ENCODE peak calls at places on chromosomes 3 and 15, in eight cellular contexts. One of them, this sample, is unnamed.

GRCh38 chr15:36766449-36766848 is 187.0 kb downstream of the CDIN1 start:
- DNase-seq in OCI-LY7: no peak
- DNase-seq in tibial artery: no peak
- DNase-seq in tibial nerve: no peak
- DNase-seq in GM23248: no peak
- DNase-seq in MM.1S: no peak
- DNase-seq in right atrium auricular region: no peak
- DNase-seq in heart left ventricle: no peak
- DNase-seq in this sample: no peak

GRCh38 chr15:53130943-53131342 is 340.8 kb upstream of the ONECUT1 start:
- DNase-seq in OCI-LY7: no peak
- DNase-seq in tibial artery: no peak
- DNase-seq in tibial nerve: no peak
- DNase-seq in GM23248: no peak
- DNase-seq in MM.1S: no peak
- DNase-seq in right atrium auricular region: no peak
- DNase-seq in heart left ventricle: no peak
- DNase-seq in this sample: no peak

GRCh38 chr3:139794469-139795265 is 116.9 kb upstream of the NMNAT3 start:
- DNase-seq in OCI-LY7: no peak
- DNase-seq in tibial artery: no peak
- DNase-seq in tibial nerve: no peak
- DNase-seq in GM23248: peak; percentile 28
- DNase-seq in MM.1S: no peak
- DNase-seq in right atrium auricular region: no peak
- DNase-seq in heart left ventricle: no peak
- DNase-seq in this sample: no peak

GRCh38 chr3:149879872-149880271 is 66.9 kb downstream of the RNF13 start:
- DNase-seq in OCI-LY7: peak; percentile 39
- DNase-seq in tibial artery: peak; percentile 71
- DNase-seq in tibial nerve: peak; percentile 58
- DNase-seq in GM23248: peak; percentile 77
- DNase-seq in MM.1S: peak; percentile 27
- DNase-seq in right atrium auricular region: peak; percentile 69
- DNase-seq in heart left ventricle: peak; percentile 68
- DNase-seq in this sample: peak; percentile 28

GRCh38 chr3:135811597-135811996 is 153.9 kb upstream of the PPP2R3A start:
- DNase-seq in OCI-LY7: no peak
- DNase-seq in tibial artery: no peak
- DNase-seq in tibial nerve: no peak
- DNase-seq in GM23248: no peak
- DNase-seq in MM.1S: no peak
- DNase-seq in right atrium auricular region: no peak
- DNase-seq in heart left ventricle: no peak
- DNase-seq in this sample: no peak

GRCh38 chr15:83061680-83062079 is 5.4 kb downstream of the BTBD1 start:
- DNase-seq in OCI-LY7: no peak
- DNase-seq in tibial artery: no peak
- DNase-seq in tibial nerve: no peak
- DNase-seq in GM23248: peak; percentile 50
- DNase-seq in MM.1S: no peak
- DNase-seq in right atrium auricular region: no peak
- DNase-seq in heart left ventricle: no peak
- DNase-seq in this sample: peak; percentile 25

GRCh38 chr3:129259612-129260477 is 10.4 kb downstream of the COPG1 start:
- DNase-seq in OCI-LY7: no peak
- DNase-seq in tibial artery: no peak
- DNase-seq in tibial nerve: no peak
- DNase-seq in GM23248: no peak
- DNase-seq in MM.1S: no peak
- DNase-seq in right atrium auricular region: no peak
- DNase-seq in heart left ventricle: no peak
- DNase-seq in this sample: no peak

GRCh38 chr3:102471001-102471400 is 36.2 kb downstream of the ZPLD1 start:
- DNase-seq in OCI-LY7: peak; percentile 4
- DNase-seq in tibial artery: no peak
- DNase-seq in tibial nerve: no peak
- DNase-seq in GM23248: no peak
- DNase-seq in MM.1S: no peak
- DNase-seq in right atrium auricular region: no peak
- DNase-seq in heart left ventricle: no peak
- DNase-seq in this sample: no peak

GRCh38 chr15:29670945-29671307 is 151.3 kb downstream of the TJP1 start:
- DNase-seq in OCI-LY7: no peak
- DNase-seq in tibial artery: no peak
- DNase-seq in tibial nerve: no peak
- DNase-seq in GM23248: peak; percentile 89
- DNase-seq in MM.1S: no peak
- DNase-seq in right atrium auricular region: no peak
- DNase-seq in heart left ventricle: no peak
- DNase-seq in this sample: peak; percentile 88

GRCh38 chr3:196192036-196193001 is 18.9 kb downstream of the ZDHHC19 start:
- DNase-seq in OCI-LY7: peak; percentile 38
- DNase-seq in tibial artery: no peak
- DNase-seq in tibial nerve: no peak
- DNase-seq in GM23248: no peak
- DNase-seq in MM.1S: no peak
- DNase-seq in right atrium auricular region: no peak
- DNase-seq in heart left ventricle: no peak
- DNase-seq in this sample: no peak

GRCh38 chr3:192303235-192303634 is 424.1 kb downstream of the FGF12 start:
- DNase-seq in OCI-LY7: no peak
- DNase-seq in tibial artery: no peak
- DNase-seq in tibial nerve: no peak
- DNase-seq in GM23248: no peak
- DNase-seq in MM.1S: no peak
- DNase-seq in right atrium auricular region: no peak
- DNase-seq in heart left ventricle: no peak
- DNase-seq in this sample: no peak

GRCh38 chr3:146092230-146092629 is 68.8 kb downstream of the PLOD2 start:
- DNase-seq in OCI-LY7: no peak
- DNase-seq in tibial artery: no peak
- DNase-seq in tibial nerve: no peak
- DNase-seq in GM23248: peak; percentile 77
- DNase-seq in MM.1S: no peak
- DNase-seq in right atrium auricular region: no peak
- DNase-seq in heart left ventricle: no peak
- DNase-seq in this sample: peak; percentile 5

GRCh38 chr3:161314836-161315391 is 56.4 kb downstream of the SPTSSB start:
- DNase-seq in OCI-LY7: no peak
- DNase-seq in tibial artery: no peak
- DNase-seq in tibial nerve: no peak
- DNase-seq in GM23248: peak; percentile 6
- DNase-seq in MM.1S: no peak
- DNase-seq in right atrium auricular region: no peak
- DNase-seq in heart left ventricle: no peak
- DNase-seq in this sample: peak; percentile 96

GRCh38 chr15:90883971-90884718 is at the start of gene FES:
- DNase-seq in OCI-LY7: no peak
- DNase-seq in tibial artery: peak; percentile 60
- DNase-seq in tibial nerve: peak; percentile 43
- DNase-seq in GM23248: peak; percentile 53
- DNase-seq in MM.1S: no peak
- DNase-seq in right atrium auricular region: no peak
- DNase-seq in heart left ventricle: peak; percentile 88
- DNase-seq in this sample: no peak
- H3K4me3 ChIP-seq in OCI-LY7: no peak within 1 kb of the TSS
- H3K4me3 ChIP-seq in tibial artery: peak within 1 kb of the TSS; percentile 54
- H3K4me3 ChIP-seq in tibial nerve: peak within 1 kb of the TSS; percentile 38
- H3K4me3 ChIP-seq in GM23248: peak within 1 kb of the TSS; percentile 65
- H3K4me3 ChIP-seq in MM.1S: no peak within 1 kb of the TSS
- H3K4me3 ChIP-seq in right atrium auricular region: peak within 1 kb of the TSS; percentile 46
- H3K4me3 ChIP-seq in heart left ventricle: peak within 1 kb of the TSS; percentile 9
- H3K4me3 ChIP-seq in this sample: peak within 1 kb of the TSS; percentile 51

DNA sequence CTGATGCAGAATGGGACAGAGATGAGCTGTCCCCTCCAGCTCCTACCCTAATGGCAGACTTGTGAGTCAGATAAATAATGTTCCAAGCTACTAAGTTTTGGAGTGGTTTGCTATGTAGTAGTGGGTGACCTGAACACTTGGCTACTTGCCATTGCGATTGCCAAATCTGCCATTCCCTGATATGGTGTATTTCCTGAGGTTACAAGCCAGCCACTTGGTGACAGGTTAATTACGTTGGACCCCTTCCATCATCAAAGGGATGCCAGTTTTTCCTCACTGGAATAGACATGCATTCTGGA is 33.6 kb downstream of the MORF4L1 start:
- DNase-seq in OCI-LY7: no peak
- DNase-seq in tibial artery: peak; percentile 72
- DNase-seq in tibial nerve: no peak
- DNase-seq in GM23248: peak; percentile 93
- DNase-seq in MM.1S: no peak
- DNase-seq in right atrium auricular region: peak; percentile 76
- DNase-seq in heart left ventricle: no peak
- DNase-seq in this sample: peak; percentile 65
- H3K36me3 ChIP-seq in OCI-LY7: peaks cover 95% of the 10 kb centered on the region
- H3K36me3 ChIP-seq in tibial artery: peaks cover 84% of the 10 kb centered on the region
- H3K36me3 ChIP-seq in tibial nerve: peaks cover 15% of the 10 kb centered on the region
- H3K36me3 ChIP-seq in GM23248: peaks cover 71% of the 10 kb centered on the region
- H3K36me3 ChIP-seq in MM.1S: peaks cover 4% of the 10 kb centered on the region
- H3K36me3 ChIP-seq in right atrium auricular region: peaks cover 65% of the 10 kb centered on the region
- H3K36me3 ChIP-seq in heart left ventricle: peaks cover 95% of the 10 kb centered on the region
- H3K36me3 ChIP-seq in this sample: peaks cover 4% of the 10 kb centered on the region

DNA sequence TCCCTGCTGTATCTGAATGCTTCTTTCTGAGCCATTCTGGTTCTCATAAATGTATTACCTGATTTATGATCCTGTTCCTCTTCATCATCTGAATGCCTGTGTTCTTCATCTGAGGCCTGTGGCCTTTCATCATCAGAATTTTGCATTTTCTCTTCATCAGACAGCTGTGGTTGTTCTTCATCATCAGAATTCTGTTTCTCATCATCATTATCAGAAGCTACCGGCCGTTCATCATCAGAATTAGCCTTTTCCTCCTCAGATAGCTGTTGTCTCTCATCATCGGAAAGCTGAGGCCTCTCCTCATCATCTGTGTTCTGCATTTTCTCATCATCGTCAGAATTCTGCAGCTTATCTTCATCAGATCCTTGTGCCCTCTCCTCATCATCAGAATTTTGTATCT is 5.9 kb downstream of the LEO1 start:
- DNase-seq in OCI-LY7: no peak
- DNase-seq in tibial artery: no peak
- DNase-seq in tibial nerve: no peak
- DNase-seq in GM23248: no peak
- DNase-seq in MM.1S: no peak
- DNase-seq in right atrium auricular region: no peak
- DNase-seq in heart left ventricle: no peak
- DNase-seq in this sample: no peak
- H3K4me3 ChIP-seq in OCI-LY7: no peak overlapping the region
- H3K4me3 ChIP-seq in tibial artery: no peak overlapping the region
- H3K4me3 ChIP-seq in tibial nerve: no peak overlapping the region
- H3K4me3 ChIP-seq in GM23248: no peak overlapping the region
- H3K4me3 ChIP-seq in MM.1S: no peak overlapping the region
- H3K4me3 ChIP-seq in right atrium auricular region: no peak overlapping the region
- H3K4me3 ChIP-seq in heart left ventricle: no peak overlapping the region
- H3K4me3 ChIP-seq in this sample: no peak overlapping the region

GRCh38 chr15:28179270-28179669 is 80.2 kb upstream of the OCA2 start:
- DNase-seq in OCI-LY7: no peak
- DNase-seq in tibial artery: no peak
- DNase-seq in tibial nerve: no peak
- DNase-seq in GM23248: no peak
- DNase-seq in MM.1S: no peak
- DNase-seq in right atrium auricular region: no peak
- DNase-seq in heart left ventricle: no peak
- DNase-seq in this sample: no peak

GRCh38 chr15:28181386-28181785 is 82.3 kb upstream of the OCA2 start:
- DNase-seq in OCI-LY7: no peak
- DNase-seq in tibial artery: no peak
- DNase-seq in tibial nerve: no peak
- DNase-seq in GM23248: no peak
- DNase-seq in MM.1S: no peak
- DNase-seq in right atrium auricular region: no peak
- DNase-seq in heart left ventricle: no peak
- DNase-seq in this sample: no peak

GRCh38 chr15:28182216-28182615 is 83.1 kb upstream of the OCA2 start:
- DNase-seq in OCI-LY7: no peak
- DNase-seq in tibial artery: no peak
- DNase-seq in tibial nerve: no peak
- DNase-seq in GM23248: no peak
- DNase-seq in MM.1S: no peak
- DNase-seq in right atrium auricular region: no peak
- DNase-seq in heart left ventricle: no peak
- DNase-seq in this sample: no peak

GRCh38 chr15:28178727-28179126 is 79.6 kb upstream of the OCA2 start:
- DNase-seq in OCI-LY7: no peak
- DNase-seq in tibial artery: no peak
- DNase-seq in tibial nerve: no peak
- DNase-seq in GM23248: no peak
- DNase-seq in MM.1S: no peak
- DNase-seq in right atrium auricular region: no peak
- DNase-seq in heart left ventricle: no peak
- DNase-seq in this sample: no peak

DNA sequence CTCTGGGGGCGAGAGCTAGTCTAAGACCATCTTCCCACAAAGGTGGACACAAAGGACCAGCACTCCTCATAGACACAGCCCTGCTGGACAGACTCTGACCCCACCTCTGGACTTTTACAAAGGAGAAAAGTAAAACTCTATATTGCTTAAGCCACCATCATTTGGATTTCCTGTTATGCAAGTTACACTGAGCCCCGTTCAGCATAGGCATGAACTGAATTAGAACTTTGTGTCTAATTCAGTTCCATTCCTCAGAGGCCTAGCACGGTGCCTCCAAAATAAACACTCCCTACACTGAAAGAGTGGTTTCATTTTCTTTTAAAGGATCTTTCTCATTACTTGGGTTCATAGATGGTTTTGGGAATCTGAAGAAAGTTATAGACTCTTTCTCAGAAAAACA is 79.2 kb upstream of the OCA2 start:
- DNase-seq in OCI-LY7: no peak
- DNase-seq in tibial artery: no peak
- DNase-seq in tibial nerve: no peak
- DNase-seq in GM23248: no peak
- DNase-seq in MM.1S: no peak
- DNase-seq in right atrium auricular region: no peak
- DNase-seq in heart left ventricle: no peak
- DNase-seq in this sample: no peak
- H3K36me3 ChIP-seq in OCI-LY7: peaks cover 41% of the 10 kb centered on the region
- H3K36me3 ChIP-seq in tibial artery: peaks cover 58% of the 10 kb centered on the region
- H3K36me3 ChIP-seq in tibial nerve: peaks cover 4% of the 10 kb centered on the region
- H3K36me3 ChIP-seq in GM23248: peaks cover 25% of the 10 kb centered on the region
- H3K36me3 ChIP-seq in MM.1S: no peaks in the 10 kb centered on the region
- H3K36me3 ChIP-seq in right atrium auricular region: peaks cover 53% of the 10 kb centered on the region
- H3K36me3 ChIP-seq in heart left ventricle: peaks cover 79% of the 10 kb centered on the region
- H3K36me3 ChIP-seq in this sample: no peaks in the 10 kb centered on the region

GRCh38 chr3:172143060-172143451 is 103.7 kb downstream of the FNDC3B start:
- DNase-seq in OCI-LY7: no peak
- DNase-seq in tibial artery: no peak
- DNase-seq in tibial nerve: no peak
- DNase-seq in GM23248: no peak
- DNase-seq in MM.1S: no peak
- DNase-seq in right atrium auricular region: no peak
- DNase-seq in heart left ventricle: no peak
- DNase-seq in this sample: no peak
- H3K4me3 ChIP-seq in OCI-LY7: peak overlapping the region; percentile 21
- H3K4me3 ChIP-seq in tibial artery: no peak overlapping the region
- H3K4me3 ChIP-seq in tibial nerve: no peak overlapping the region
- H3K4me3 ChIP-seq in GM23248: no peak overlapping the region
- H3K4me3 ChIP-seq in MM.1S: no peak overlapping the region
- H3K4me3 ChIP-seq in right atrium auricular region: no peak overlapping the region
- H3K4me3 ChIP-seq in heart left ventricle: no peak overlapping the region
- H3K4me3 ChIP-seq in this sample: no peak overlapping the region

This sample was measured in kidney epithelial cell.